ENCODE peak calls at places on chromosomes 11 and 22, in eight cellular contexts. Y, D, C, B, A, M, T and J are unnamed samples.

GRCh38 chr11:105937738-105938137 is 84.3 kb downstream of the MSANTD4 start:
- DNase-seq in M (peak; percentile 46), C (peak; percentile 10), Y (no peak), D (no peak), B (peak; percentile 31), T (no peak), A (no peak), J (no peak)

GRCh38 chr11:86069408-86070086 is 663 bp upstream of the PICALM start:
- DNase-seq in C (no peak), M (peak; percentile 97), Y (no peak), T (no peak), D (peak; percentile 43), A (peak; percentile 30), B (peak; percentile 54), J (no peak)

GRCh38 chr22:19105867-19106802 is 16.1 kb downstream of the DGCR2 start:
- DNase-seq in Y (no peak), T (no peak), M (no peak), C (no peak), D (no peak), B (no peak), A (peak; percentile 26), J (peak; percentile 45)

GRCh38 chr22:38259370-38259769 is 13.4 kb downstream of the TMEM184B start:
- DNase-seq in A (no peak), M (no peak), Y (no peak), C (no peak), T (no peak), B (no peak), D (no peak), J (no peak)

GRCh38 chr11:62588966-62589637 is 2.2 kb downstream of the TUT1 start:
- DNase-seq in D (no peak), Y (no peak), A (no peak), C (peak; percentile 10), M (peak; percentile 34), T (no peak), B (no peak), J (no peak)

GRCh38 chr11:9972917-9973504 is 309.1 kb downstream of the SWAP70 start:
- DNase-seq in T (peak; percentile 6), Y (no peak), B (peak; percentile 16), C (no peak), M (peak; percentile 85), A (peak; percentile 25), D (no peak), J (no peak)

GRCh38 chr11:122293298-122294023 is 177.4 kb upstream of the BLID start:
- DNase-seq in M (peak; percentile 28), B (no peak), T (no peak), A (no peak), D (no peak), Y (no peak), C (peak; percentile 6), J (no peak)

GRCh38 chr11:2265396-2265795 is 5.0 kb downstream of the ASCL2 start:
- DNase-seq in Y (peak; percentile 44), C (no peak), A (no peak), M (no peak), B (no peak), D (peak; percentile 17), T (no peak), J (no peak)

GRCh38 chr11:125114518-125114917 is 3.1 kb upstream of the TMEM218 start:
- DNase-seq in D (no peak), M (no peak), B (peak; percentile 34), A (no peak), C (no peak), T (no peak), Y (no peak), J (peak; percentile 53)

GRCh38 chr11:69921429-69922014 is 102.3 kb upstream of the FGF3 start:
- DNase-seq in T (no peak), D (no peak), A (no peak), Y (peak; percentile 42), M (no peak), C (no peak), B (no peak), J (peak; percentile 4)

GRCh38 chr11:118380571-118380970 is 20.8 kb upstream of the ATP5MG start:
- DNase-seq in C (no peak), B (no peak), M (no peak), Y (no peak), A (no peak), D (no peak), T (no peak), J (no peak)

GRCh38 chr11:17649696-17650600 is 69.4 kb upstream of the MYOD1 start:
- DNase-seq in D (no peak), B (no peak), C (no peak), A (no peak), M (no peak), T (no peak), Y (no peak), J (no peak)

GRCh38 chr11:17354070-17354924 is 2.7 kb downstream of the NCR3LG1 start:
- DNase-seq in T (peak; percentile 58), B (peak; percentile 75), D (peak; percentile 91), M (peak; percentile 85), A (peak; percentile 77), Y (no peak), C (peak; percentile 44), J (peak; percentile 67)

GRCh38 chr11:106491751-106492150 is 414.3 kb downstream of the AASDHPPT start:
- DNase-seq in A (no peak), C (no peak), Y (no peak), T (no peak), B (no peak), D (no peak), M (no peak), J (no peak)

GRCh38 chr11:106091480-106092123 is 14.1 kb downstream of the AASDHPPT start:
- DNase-seq in D (no peak), B (no peak), M (peak; percentile 78), C (no peak), A (no peak), Y (no peak), T (no peak), J (no peak)

GRCh38 chr11:124817036-124817435 is 16.8 kb upstream of the MSANTD2 start:
- DNase-seq in Y (no peak), B (no peak), A (no peak), D (peak; percentile 66), M (no peak), T (no peak), C (no peak), J (no peak)

GRCh38 chr22:25048659-25049657 is 96.4 kb downstream of the KIAA1671 start:
- DNase-seq in D (peak; percentile 79), M (peak; percentile 73), C (peak; percentile 27), A (peak; percentile 68), B (peak; percentile 46), Y (peak; percentile 72), T (peak; percentile 46), J (peak; percentile 81)

GRCh38 chr11:77308838-77309237 is 7.4 kb upstream of the GDPD4 start:
- DNase-seq in A (no peak), B (no peak), M (no peak), Y (no peak), C (no peak), D (no peak), T (no peak), J (no peak)

GRCh38 chr11:68806931-68807844 is 34.5 kb downstream of the CPT1A start:
- DNase-seq in A (no peak), B (no peak), C (no peak), D (no peak), T (no peak), Y (no peak), M (peak; percentile 76), J (no peak)

GRCh38 chr22:22030493-22031182 is 48.1 kb upstream of the TOP3B start:
- DNase-seq in B (no peak), D (no peak), T (no peak), Y (no peak), C (no peak), M (peak; percentile 8), A (no peak), J (peak; percentile 51)

GRCh38 chr11:46264976-46265375 is 12.5 kb upstream of the CREB3L1 start:
- DNase-seq in C (no peak), A (no peak), B (no peak), D (no peak), M (no peak), Y (no peak), T (no peak), J (no peak)

GRCh38 chr22:28648792-28649191 is 30.8 kb downstream of the TTC28 start:
- DNase-seq in D (no peak), C (no peak), B (no peak), M (no peak), Y (no peak), A (no peak), T (no peak), J (no peak)

GRCh38 chr11:30107899-30108298 is 91.1 kb upstream of the KCNA4 start:
- DNase-seq in Y (no peak), C (peak; percentile 50), M (peak; percentile 92), T (no peak), A (no peak), B (no peak), D (no peak), J (no peak)

GRCh38 chr22:46469701-46470100 is 67.7 kb downstream of the CELSR1 start:
- DNase-seq in T (no peak), Y (no peak), C (no peak), A (no peak), M (no peak), B (no peak), D (no peak), J (no peak)

GRCh38 chr22:20031732-20032406 is 11.0 kb downstream of the TANGO2 start:
- DNase-seq in B (no peak), C (no peak), Y (no peak), M (no peak), A (no peak), D (peak; percentile 78), T (no peak), J (no peak)

GRCh38 chr11:64321533-64321932 is 3.6 kb downstream of the PRDX5 start:
- DNase-seq in M (no peak), B (no peak), A (no peak), T (peak; percentile 58), D (peak; percentile 79), C (no peak), Y (no peak), J (no peak)

GRCh38 chr11:134017773-134018430 is 51.0 kb upstream of the JAM3 start:
- DNase-seq in M (no peak), T (no peak), B (no peak), Y (no peak), D (no peak), A (no peak), C (no peak), J (no peak)

GRCh38 chr22:30615543-30615954 is 8.6 kb downstream of the TCN2 start:
- DNase-seq in D (no peak), M (no peak), C (no peak), T (no peak), A (no peak), Y (no peak), B (no peak), J (no peak)

GRCh38 chr11:76835928-76836612 is 24.6 kb upstream of the ACER3 start:
- DNase-seq in B (no peak), M (peak; percentile 82), A (no peak), D (peak; percentile 87), T (peak; percentile 48), C (no peak), Y (peak; percentile 68), J (no peak)

GRCh38 chr11:106304274-106304673 is 226.8 kb downstream of the AASDHPPT start:
- DNase-seq in Y (no peak), C (no peak), M (peak; percentile 53), D (no peak), B (no peak), T (no peak), A (no peak), J (no peak)

GRCh38 chr22:17891427-17892167 is 117.3 kb upstream of the BID start:
- DNase-seq in A (peak; percentile 36), D (peak; percentile 86), C (no peak), T (no peak), Y (no peak), M (no peak), B (no peak), J (peak; percentile 63)

GRCh38 chr22:37486224-37486845 is at the start of gene MFNG:
- DNase-seq in C (no peak), D (peak; percentile 74), M (peak; percentile 34), A (peak; percentile 73), Y (no peak), T (peak; percentile 52), B (no peak), J (peak; percentile 75)

GRCh38 chr11:63535734-63536133 is 874 bp upstream of the PLAAT4 start:
- DNase-seq in B (no peak), C (no peak), A (no peak), T (no peak), Y (no peak), D (no peak), M (no peak), J (no peak)

GRCh38 chr22:44752285-44753188 is at the start of gene ARHGAP8:
- DNase-seq in A (no peak), C (no peak), D (peak; percentile 74), T (peak; percentile 69), M (no peak), Y (no peak), B (no peak), J (peak; percentile 69)